ENCODE peak calls at places on chromosomes 13 and 19, in ten cellular contexts. One of them, this sample, is unnamed.

GRCh38 chr19:5536337-5536894 is 31.3 kb downstream of the TINCR start:
- DNase-seq in H4: peak; percentile 60
- DNase-seq in CD4-positive, alpha-beta T cell: no peak
- DNase-seq in stimulated activated CD4-positive, alpha-beta T cell treated with anti-CD3 and anti-CD28 coated beads, Interleukin-1b, Interleukin-23, amount 100 ng/mL, for 1 hour: no peak
- DNase-seq in HS-5: no peak
- DNase-seq in right lobe of liver: no peak
- DNase-seq in body of pancreas: peak; percentile 76
- DNase-seq in germinal center: no peak
- DNase-seq in C1 segment of cervical spinal cord: peak; percentile 40
- DNase-seq in NCI-H1436: peak; percentile 52
- DNase-seq in this sample: no peak

GRCh38 chr19:38046254-38047047 is 139.4 kb downstream of the SIPA1L3 start:
- DNase-seq in NCI-H1436: no peak
- DNase-seq in CD4-positive, alpha-beta T cell: no peak
- DNase-seq in HS-5: no peak
- DNase-seq in germinal center: peak; percentile 82
- DNase-seq in C1 segment of cervical spinal cord: no peak
- DNase-seq in H4: no peak
- DNase-seq in body of pancreas: no peak
- DNase-seq in stimulated activated CD4-positive, alpha-beta T cell treated with anti-CD3 and anti-CD28 coated beads, Interleukin-1b, Interleukin-23, amount 100 ng/mL, for 1 hour: no peak
- DNase-seq in right lobe of liver: no peak
- DNase-seq in this sample: no peak

GRCh38 chr13:46553521-46553885 is 533 bp downstream of the LRCH1 start:
- DNase-seq in H4: no peak
- DNase-seq in NCI-H1436: no peak
- DNase-seq in stimulated activated CD4-positive, alpha-beta T cell treated with anti-CD3 and anti-CD28 coated beads, Interleukin-1b, Interleukin-23, amount 100 ng/mL, for 1 hour: peak; percentile 8
- DNase-seq in germinal center: peak; percentile 15
- DNase-seq in body of pancreas: no peak
- DNase-seq in C1 segment of cervical spinal cord: peak; percentile 51
- DNase-seq in HS-5: no peak
- DNase-seq in right lobe of liver: peak; percentile 54
- DNase-seq in CD4-positive, alpha-beta T cell: no peak
- DNase-seq in this sample: no peak

GRCh38 chr19:43820098-43820860 is 6.8 kb upstream of the ZNF283 start:
- DNase-seq in C1 segment of cervical spinal cord: peak; percentile 52
- DNase-seq in HS-5: no peak
- DNase-seq in H4: no peak
- DNase-seq in stimulated activated CD4-positive, alpha-beta T cell treated with anti-CD3 and anti-CD28 coated beads, Interleukin-1b, Interleukin-23, amount 100 ng/mL, for 1 hour: no peak
- DNase-seq in CD4-positive, alpha-beta T cell: no peak
- DNase-seq in NCI-H1436: no peak
- DNase-seq in germinal center: peak; percentile 10
- DNase-seq in right lobe of liver: no peak
- DNase-seq in body of pancreas: peak; percentile 24
- DNase-seq in this sample: peak; percentile 5

GRCh38 chr13:78981913-78982312 is 323.0 kb upstream of the OBI1 start:
- DNase-seq in right lobe of liver: no peak
- DNase-seq in C1 segment of cervical spinal cord: no peak
- DNase-seq in NCI-H1436: no peak
- DNase-seq in germinal center: no peak
- DNase-seq in CD4-positive, alpha-beta T cell: no peak
- DNase-seq in H4: no peak
- DNase-seq in body of pancreas: no peak
- DNase-seq in stimulated activated CD4-positive, alpha-beta T cell treated with anti-CD3 and anti-CD28 coated beads, Interleukin-1b, Interleukin-23, amount 100 ng/mL, for 1 hour: no peak
- DNase-seq in HS-5: no peak
- DNase-seq in this sample: no peak

GRCh38 chr13:24459234-24459633 is 53.3 kb downstream of the PARP4 start:
- DNase-seq in NCI-H1436: no peak
- DNase-seq in stimulated activated CD4-positive, alpha-beta T cell treated with anti-CD3 and anti-CD28 coated beads, Interleukin-1b, Interleukin-23, amount 100 ng/mL, for 1 hour: no peak
- DNase-seq in germinal center: no peak
- DNase-seq in body of pancreas: no peak
- DNase-seq in H4: no peak
- DNase-seq in right lobe of liver: no peak
- DNase-seq in HS-5: peak; percentile 2
- DNase-seq in CD4-positive, alpha-beta T cell: no peak
- DNase-seq in C1 segment of cervical spinal cord: no peak
- DNase-seq in this sample: peak; percentile 43

GRCh38 chr13:111178417-111178816 is 63.3 kb downstream of the ARHGEF7 start:
- DNase-seq in C1 segment of cervical spinal cord: no peak
- DNase-seq in HS-5: no peak
- DNase-seq in NCI-H1436: no peak
- DNase-seq in stimulated activated CD4-positive, alpha-beta T cell treated with anti-CD3 and anti-CD28 coated beads, Interleukin-1b, Interleukin-23, amount 100 ng/mL, for 1 hour: no peak
- DNase-seq in H4: no peak
- DNase-seq in CD4-positive, alpha-beta T cell: no peak
- DNase-seq in germinal center: no peak
- DNase-seq in body of pancreas: no peak
- DNase-seq in right lobe of liver: no peak
- DNase-seq in this sample: no peak

GRCh38 chr13:53112522-53112921 is 83.9 kb downstream of the OLFM4 start:
- DNase-seq in germinal center: no peak
- DNase-seq in stimulated activated CD4-positive, alpha-beta T cell treated with anti-CD3 and anti-CD28 coated beads, Interleukin-1b, Interleukin-23, amount 100 ng/mL, for 1 hour: no peak
- DNase-seq in NCI-H1436: peak; percentile 59
- DNase-seq in C1 segment of cervical spinal cord: no peak
- DNase-seq in CD4-positive, alpha-beta T cell: no peak
- DNase-seq in right lobe of liver: no peak
- DNase-seq in HS-5: no peak
- DNase-seq in body of pancreas: no peak
- DNase-seq in H4: no peak
- DNase-seq in this sample: no peak

GRCh38 chr19:46453661-46454060 is 17.7 kb downstream of the PNMA8A start:
- DNase-seq in body of pancreas: no peak
- DNase-seq in right lobe of liver: no peak
- DNase-seq in HS-5: no peak
- DNase-seq in H4: no peak
- DNase-seq in C1 segment of cervical spinal cord: no peak
- DNase-seq in CD4-positive, alpha-beta T cell: no peak
- DNase-seq in NCI-H1436: no peak
- DNase-seq in germinal center: no peak
- DNase-seq in stimulated activated CD4-positive, alpha-beta T cell treated with anti-CD3 and anti-CD28 coated beads, Interleukin-1b, Interleukin-23, amount 100 ng/mL, for 1 hour: no peak
- DNase-seq in this sample: no peak

GRCh38 chr13:25963681-25964080 is 88.1 kb downstream of the SHISA2 start:
- DNase-seq in body of pancreas: no peak
- DNase-seq in NCI-H1436: no peak
- DNase-seq in stimulated activated CD4-positive, alpha-beta T cell treated with anti-CD3 and anti-CD28 coated beads, Interleukin-1b, Interleukin-23, amount 100 ng/mL, for 1 hour: no peak
- DNase-seq in H4: no peak
- DNase-seq in germinal center: no peak
- DNase-seq in CD4-positive, alpha-beta T cell: no peak
- DNase-seq in HS-5: no peak
- DNase-seq in right lobe of liver: no peak
- DNase-seq in C1 segment of cervical spinal cord: no peak
- DNase-seq in this sample: no peak

GRCh38 chr13:97298816-97299215 is 76.7 kb downstream of the MBNL2 start:
- DNase-seq in NCI-H1436: no peak
- DNase-seq in CD4-positive, alpha-beta T cell: no peak
- DNase-seq in H4: no peak
- DNase-seq in HS-5: no peak
- DNase-seq in stimulated activated CD4-positive, alpha-beta T cell treated with anti-CD3 and anti-CD28 coated beads, Interleukin-1b, Interleukin-23, amount 100 ng/mL, for 1 hour: no peak
- DNase-seq in right lobe of liver: no peak
- DNase-seq in germinal center: no peak
- DNase-seq in body of pancreas: no peak
- DNase-seq in C1 segment of cervical spinal cord: no peak
- DNase-seq in this sample: no peak

GRCh38 chr19:44570984-44571684 is 41.7 kb upstream of the CEACAM20 start:
- DNase-seq in right lobe of liver: peak; percentile 75
- DNase-seq in H4: peak; percentile 39
- DNase-seq in CD4-positive, alpha-beta T cell: peak; percentile 44
- DNase-seq in NCI-H1436: peak; percentile 58
- DNase-seq in stimulated activated CD4-positive, alpha-beta T cell treated with anti-CD3 and anti-CD28 coated beads, Interleukin-1b, Interleukin-23, amount 100 ng/mL, for 1 hour: peak; percentile 15
- DNase-seq in C1 segment of cervical spinal cord: peak; percentile 46
- DNase-seq in body of pancreas: peak; percentile 80
- DNase-seq in HS-5: peak; percentile 53
- DNase-seq in germinal center: peak; percentile 42
- DNase-seq in this sample: no peak

GRCh38 chr19:46118136-46118535 is 6.4 kb downstream of the IGFL3 start:
- DNase-seq in H4: no peak
- DNase-seq in C1 segment of cervical spinal cord: no peak
- DNase-seq in NCI-H1436: no peak
- DNase-seq in HS-5: no peak
- DNase-seq in right lobe of liver: no peak
- DNase-seq in CD4-positive, alpha-beta T cell: no peak
- DNase-seq in germinal center: no peak
- DNase-seq in body of pancreas: no peak
- DNase-seq in stimulated activated CD4-positive, alpha-beta T cell treated with anti-CD3 and anti-CD28 coated beads, Interleukin-1b, Interleukin-23, amount 100 ng/mL, for 1 hour: no peak
- DNase-seq in this sample: no peak

GRCh38 chr19:48442116-48443035 is 3.4 kb upstream of the GRWD1 start:
- DNase-seq in body of pancreas: no peak
- DNase-seq in H4: no peak
- DNase-seq in C1 segment of cervical spinal cord: no peak
- DNase-seq in stimulated activated CD4-positive, alpha-beta T cell treated with anti-CD3 and anti-CD28 coated beads, Interleukin-1b, Interleukin-23, amount 100 ng/mL, for 1 hour: no peak
- DNase-seq in right lobe of liver: no peak
- DNase-seq in CD4-positive, alpha-beta T cell: no peak
- DNase-seq in germinal center: no peak
- DNase-seq in NCI-H1436: no peak
- DNase-seq in HS-5: no peak
- DNase-seq in this sample: no peak

GRCh38 chr19:5341981-5342380 is 1.4 kb upstream of the PTPRS start:
- DNase-seq in NCI-H1436: no peak
- DNase-seq in H4: no peak
- DNase-seq in HS-5: no peak
- DNase-seq in CD4-positive, alpha-beta T cell: no peak
- DNase-seq in body of pancreas: no peak
- DNase-seq in C1 segment of cervical spinal cord: no peak
- DNase-seq in germinal center: no peak
- DNase-seq in right lobe of liver: no peak
- DNase-seq in stimulated activated CD4-positive, alpha-beta T cell treated with anti-CD3 and anti-CD28 coated beads, Interleukin-1b, Interleukin-23, amount 100 ng/mL, for 1 hour: no peak
- DNase-seq in this sample: no peak

GRCh38 chr13:32495429-32495828 is 43.2 kb downstream of the N4BP2L2 start:
- DNase-seq in germinal center: no peak
- DNase-seq in CD4-positive, alpha-beta T cell: no peak
- DNase-seq in body of pancreas: no peak
- DNase-seq in H4: no peak
- DNase-seq in HS-5: no peak
- DNase-seq in right lobe of liver: no peak
- DNase-seq in stimulated activated CD4-positive, alpha-beta T cell treated with anti-CD3 and anti-CD28 coated beads, Interleukin-1b, Interleukin-23, amount 100 ng/mL, for 1 hour: no peak
- DNase-seq in NCI-H1436: no peak
- DNase-seq in C1 segment of cervical spinal cord: no peak
- DNase-seq in this sample: no peak

GRCh38 chr19:28504139-28504538 is 708.8 kb downstream of the UQCRFS1 start:
- DNase-seq in stimulated activated CD4-positive, alpha-beta T cell treated with anti-CD3 and anti-CD28 coated beads, Interleukin-1b, Interleukin-23, amount 100 ng/mL, for 1 hour: no peak
- DNase-seq in NCI-H1436: no peak
- DNase-seq in right lobe of liver: no peak
- DNase-seq in body of pancreas: no peak
- DNase-seq in germinal center: no peak
- DNase-seq in C1 segment of cervical spinal cord: no peak
- DNase-seq in HS-5: no peak
- DNase-seq in H4: no peak
- DNase-seq in CD4-positive, alpha-beta T cell: no peak
- DNase-seq in this sample: no peak

GRCh38 chr19:7912144-7912696 is 2.4 kb upstream of the TGFBR3L start:
- DNase-seq in H4: no peak
- DNase-seq in CD4-positive, alpha-beta T cell: no peak
- DNase-seq in C1 segment of cervical spinal cord: no peak
- DNase-seq in NCI-H1436: no peak
- DNase-seq in body of pancreas: no peak
- DNase-seq in right lobe of liver: peak; percentile 52
- DNase-seq in germinal center: no peak
- DNase-seq in stimulated activated CD4-positive, alpha-beta T cell treated with anti-CD3 and anti-CD28 coated beads, Interleukin-1b, Interleukin-23, amount 100 ng/mL, for 1 hour: no peak
- DNase-seq in HS-5: no peak
- DNase-seq in this sample: no peak